ENCODE peak calls at places on chromosomes 4 and X, in seven cellular contexts. One of them, this sample, is unnamed.

GRCh38 chr4:104352211-104352610 is 142.5 kb downstream of the CXXC4 start:
- DNase-seq in fibroblast of villous mesenchyme: no peak
- DNase-seq in T-helper 2 cell: peak
- DNase-seq in T-helper 1 cell: no peak
- DNase-seq in HS-5: no peak
- DNase-seq in OCI-LY7: peak
- DNase-seq in Right ventricle myocardium superior: no peak
- DNase-seq in this sample: no peak

GRCh38 chr4:88675543-88675942 is 22.1 kb downstream of the NAP1L5 start:
- DNase-seq in fibroblast of villous mesenchyme: no peak
- DNase-seq in T-helper 2 cell: no peak
- DNase-seq in T-helper 1 cell: no peak
- DNase-seq in HS-5: no peak
- DNase-seq in OCI-LY7: no peak
- DNase-seq in Right ventricle myocardium superior: no peak
- DNase-seq in this sample: no peak

GRCh38 chr4:53886090-53886489 is 178.3 kb downstream of the CHIC2 start:
- DNase-seq in fibroblast of villous mesenchyme: no peak
- DNase-seq in T-helper 2 cell: no peak
- DNase-seq in T-helper 1 cell: no peak
- DNase-seq in HS-5: no peak
- DNase-seq in OCI-LY7: no peak
- DNase-seq in Right ventricle myocardium superior: no peak
- DNase-seq in this sample: no peak

GRCh38 chr4:23333946-23334878 is 555.6 kb downstream of the PPARGC1A start:
- DNase-seq in fibroblast of villous mesenchyme: peak
- DNase-seq in T-helper 2 cell: peak
- DNase-seq in T-helper 1 cell: no peak
- DNase-seq in HS-5: peak
- DNase-seq in OCI-LY7: peak
- DNase-seq in Right ventricle myocardium superior: no peak
- DNase-seq in this sample: no peak

GRCh38 chr4:185950891-185951290 is 118.1 kb upstream of the TLR3 start:
- DNase-seq in fibroblast of villous mesenchyme: peak
- DNase-seq in T-helper 2 cell: no peak
- DNase-seq in T-helper 1 cell: no peak
- DNase-seq in HS-5: peak
- DNase-seq in OCI-LY7: no peak
- DNase-seq in Right ventricle myocardium superior: no peak
- DNase-seq in this sample: no peak

GRCh38 chr4:3283916-3284315 is 8.9 kb upstream of the RGS12 start:
- DNase-seq in fibroblast of villous mesenchyme: no peak
- DNase-seq in T-helper 2 cell: no peak
- DNase-seq in T-helper 1 cell: no peak
- DNase-seq in HS-5: no peak
- DNase-seq in OCI-LY7: no peak
- DNase-seq in Right ventricle myocardium superior: no peak
- DNase-seq in this sample: no peak

GRCh38 chr4:112183252-112183651 is 38.0 kb downstream of the FAM241A start:
- DNase-seq in fibroblast of villous mesenchyme: peak
- DNase-seq in T-helper 2 cell: peak
- DNase-seq in T-helper 1 cell: no peak
- DNase-seq in HS-5: no peak
- DNase-seq in OCI-LY7: no peak
- DNase-seq in Right ventricle myocardium superior: no peak
- DNase-seq in this sample: peak

GRCh38 chr4:112127736-112128322 is 17.4 kb upstream of the FAM241A start:
- DNase-seq in fibroblast of villous mesenchyme: no peak
- DNase-seq in T-helper 2 cell: no peak
- DNase-seq in T-helper 1 cell: no peak
- DNase-seq in HS-5: no peak
- DNase-seq in OCI-LY7: no peak
- DNase-seq in Right ventricle myocardium superior: no peak
- DNase-seq in this sample: no peak

GRCh38 chr4:11650801-11651596 is 222.3 kb upstream of the HS3ST1 start:
- DNase-seq in fibroblast of villous mesenchyme: peak
- DNase-seq in T-helper 2 cell: no peak
- DNase-seq in T-helper 1 cell: no peak
- DNase-seq in HS-5: no peak
- DNase-seq in OCI-LY7: no peak
- DNase-seq in Right ventricle myocardium superior: no peak
- DNase-seq in this sample: no peak

GRCh38 chrX:105552395-105552794 is 269.9 kb upstream of the NRK start:
- DNase-seq in fibroblast of villous mesenchyme: peak
- DNase-seq in T-helper 2 cell: no peak
- DNase-seq in T-helper 1 cell: no peak
- DNase-seq in HS-5: peak
- DNase-seq in OCI-LY7: no peak
- DNase-seq in Right ventricle myocardium superior: no peak
- DNase-seq in this sample: no peak

GRCh38 chr4:38177035-38177791 is 217.0 kb downstream of the PTTG2 start:
- DNase-seq in fibroblast of villous mesenchyme: peak
- DNase-seq in T-helper 2 cell: peak
- DNase-seq in T-helper 1 cell: no peak
- DNase-seq in HS-5: no peak
- DNase-seq in OCI-LY7: no peak
- DNase-seq in Right ventricle myocardium superior: peak
- DNase-seq in this sample: no peak

GRCh38 chr4:73698217-73698616 is 42.2 kb upstream of the CXCL8 start:
- DNase-seq in fibroblast of villous mesenchyme: no peak
- DNase-seq in T-helper 2 cell: no peak
- DNase-seq in T-helper 1 cell: no peak
- DNase-seq in HS-5: no peak
- DNase-seq in OCI-LY7: no peak
- DNase-seq in Right ventricle myocardium superior: no peak
- DNase-seq in this sample: peak

GRCh38 chrX:44952329-44953027 is 79.5 kb downstream of the KDM6A start:
- DNase-seq in fibroblast of villous mesenchyme: no peak
- DNase-seq in T-helper 2 cell: no peak
- DNase-seq in T-helper 1 cell: no peak
- DNase-seq in HS-5: no peak
- DNase-seq in OCI-LY7: no peak
- DNase-seq in Right ventricle myocardium superior: no peak
- DNase-seq in this sample: no peak

GRCh38 chrX:134761788-134762187 is 103.5 kb upstream of the PLAC1 start:
- DNase-seq in fibroblast of villous mesenchyme: no peak
- DNase-seq in T-helper 2 cell: peak
- DNase-seq in T-helper 1 cell: no peak
- DNase-seq in HS-5: no peak
- DNase-seq in OCI-LY7: peak
- DNase-seq in Right ventricle myocardium superior: no peak
- DNase-seq in this sample: no peak

GRCh38 chrX:140180585-140180984 is 215.3 kb upstream of the CXorf66 start:
- DNase-seq in fibroblast of villous mesenchyme: peak
- DNase-seq in T-helper 2 cell: no peak
- DNase-seq in T-helper 1 cell: no peak
- DNase-seq in HS-5: peak
- DNase-seq in OCI-LY7: no peak
- DNase-seq in Right ventricle myocardium superior: no peak
- DNase-seq in this sample: no peak

GRCh38 chrX:46770006-46770816 is 11.3 kb upstream of the SLC9A7 start:
- DNase-seq in fibroblast of villous mesenchyme: peak
- DNase-seq in T-helper 2 cell: no peak
- DNase-seq in T-helper 1 cell: no peak
- DNase-seq in HS-5: peak
- DNase-seq in OCI-LY7: no peak
- DNase-seq in Right ventricle myocardium superior: no peak
- DNase-seq in this sample: no peak

GRCh38 chrX:103792916-103793540 is 16.4 kb downstream of the PLP1 start:
- DNase-seq in fibroblast of villous mesenchyme: peak
- DNase-seq in T-helper 2 cell: no peak
- DNase-seq in T-helper 1 cell: no peak
- DNase-seq in HS-5: peak
- DNase-seq in OCI-LY7: no peak
- DNase-seq in Right ventricle myocardium superior: no peak
- DNase-seq in this sample: no peak

GRCh38 chr4:154124539-154125255 is 335.8 kb upstream of the SFRP2 start:
- DNase-seq in fibroblast of villous mesenchyme: peak
- DNase-seq in T-helper 2 cell: no peak
- DNase-seq in T-helper 1 cell: no peak
- DNase-seq in HS-5: peak
- DNase-seq in OCI-LY7: no peak
- DNase-seq in Right ventricle myocardium superior: no peak
- DNase-seq in this sample: no peak

GRCh38 chr4:26075588-26075987 is 161.6 kb downstream of the SMIM20 start:
- DNase-seq in fibroblast of villous mesenchyme: no peak
- DNase-seq in T-helper 2 cell: peak
- DNase-seq in T-helper 1 cell: no peak
- DNase-seq in HS-5: no peak
- DNase-seq in OCI-LY7: no peak
- DNase-seq in Right ventricle myocardium superior: no peak
- DNase-seq in this sample: no peak

GRCh38 chr4:107279729-107280128 is 243.6 kb upstream of the DKK2 start:
- DNase-seq in fibroblast of villous mesenchyme: no peak
- DNase-seq in T-helper 2 cell: no peak
- DNase-seq in T-helper 1 cell: no peak
- DNase-seq in HS-5: peak
- DNase-seq in OCI-LY7: no peak
- DNase-seq in Right ventricle myocardium superior: no peak
- DNase-seq in this sample: no peak

This sample was measured in WERI-Rb-1.